ENCODE peak calls at places on chromosome 10, in seven cellular contexts. G is effector CD4-positive, alpha-beta T cell; T is heart left ventricle; P is cerebellar cortex; X is aorta; B is effector CD8-positive, alpha-beta T cell; K is stimulated activated CD8-positive, alpha-beta memory T cell treated with anti-CD3 and anti-CD28 coated beads, Interleukin-4, amount 100 ng/mL, for 1 hour. A is an unnamed sample.

GRCh38 chr10:89217057-89217990 is 10.2 kb upstream of the CH25H start:
- DNase-seq in P (peak), B (peak), K (peak), T (no peak), G (peak), X (no peak), A (peak)

GRCh38 chr10:123269675-123270074 is 115.5 kb downstream of the BUB3 start:
- DNase-seq in K (no peak), X (no peak), T (no peak), P (no peak), G (no peak), B (no peak), A (no peak)

GRCh38 chr10:43854042-43854441 is 205.4 kb upstream of the ZNF32 start:
- DNase-seq in B (no peak), G (no peak), T (no peak), K (no peak), X (no peak), P (no peak), A (no peak)

GRCh38 chr10:49217645-49218044 is 29.5 kb upstream of the TMEM273 start:
- DNase-seq in B (no peak), X (no peak), T (no peak), K (no peak), G (no peak), P (no peak), A (no peak)

GRCh38 chr10:78336402-78336791 is 302.7 kb downstream of the RPS24 start:
- DNase-seq in X (no peak), P (no peak), T (no peak), G (no peak), B (no peak), K (no peak), A (no peak)

GRCh38 chr10:116044722-116045374 is 228.2 kb downstream of the GFRA1 start:
- DNase-seq in B (no peak), K (no peak), X (peak), G (no peak), T (no peak), P (peak), A (no peak)

GRCh38 chr10:6396652-6397051 is 183.4 kb downstream of the PRKCQ start:
- DNase-seq in B (no peak), P (no peak), K (no peak), X (no peak), T (no peak), G (no peak), A (no peak)

GRCh38 chr10:5094265-5095205 is at the start of gene AKR1C3:
- DNase-seq in T (no peak), K (no peak), G (no peak), X (no peak), B (no peak), P (peak), A (peak)

GRCh38 chr10:114571316-114571999 is 86.6 kb downstream of the ABLIM1 start:
- DNase-seq in B (no peak), X (no peak), T (no peak), K (no peak), P (peak), G (no peak), A (no peak)

GRCh38 chr10:108817572-108817971 is 1105.7 kb downstream of the XPNPEP1 start:
- DNase-seq in P (no peak), B (no peak), X (no peak), G (no peak), K (no peak), T (no peak), A (no peak)

GRCh38 chr10:124066744-124067714 is 26.4 kb downstream of the CHST15 start:
- DNase-seq in X (peak), P (no peak), B (no peak), G (no peak), T (no peak), K (no peak), A (no peak)

GRCh38 chr10:9222917-9223316 is 1168.4 kb downstream of the GATA3 start:
- DNase-seq in X (no peak), B (no peak), G (no peak), P (no peak), T (no peak), K (no peak), A (no peak)

GRCh38 chr10:24850726-24851300 is 101.6 kb downstream of the PRTFDC1 start:
- DNase-seq in G (no peak), X (no peak), B (no peak), P (no peak), T (no peak), K (no peak), A (no peak)

GRCh38 chr10:44071479-44071878 is 313.4 kb downstream of the CXCL12 start:
- DNase-seq in K (no peak), G (no peak), B (no peak), X (no peak), P (no peak), T (no peak), A (no peak)

GRCh38 chr10:77620731-77621130 is 16.9 kb downstream of the KCNMA1 start:
- DNase-seq in P (no peak), X (no peak), G (no peak), T (no peak), K (no peak), B (no peak), A (no peak)

GRCh38 chr10:96244354-96244753 is 27.0 kb downstream of the BLNK start:
- DNase-seq in G (no peak), X (no peak), T (no peak), P (no peak), K (no peak), B (no peak), A (no peak)

GRCh38 chr10:110447886-110448285 is 49.8 kb upstream of the DUSP5 start:
- DNase-seq in T (no peak), K (no peak), P (peak), B (no peak), X (no peak), G (no peak), A (no peak)

GRCh38 chr10:30398788-30399187 is 35.2 kb upstream of the MAP3K8 start:
- DNase-seq in B (no peak), K (no peak), G (no peak), P (no peak), T (no peak), X (no peak), A (no peak)

GRCh38 chr10:8133146-8133545 is 78.7 kb downstream of the GATA3 start:
- DNase-seq in G (no peak), B (no peak), T (no peak), P (no peak), K (no peak), X (no peak), A (no peak)

GRCh38 chr10:49140306-49141175 is 6.7 kb upstream of the FAM170B start:
- DNase-seq in P (no peak), B (no peak), X (no peak), K (no peak), G (no peak), T (no peak), A (no peak)

GRCh38 chr10:93440591-93441012 is 41.5 kb downstream of the MYOF start:
- DNase-seq in K (no peak), B (no peak), T (no peak), P (no peak), G (no peak), X (no peak), A (no peak)

GRCh38 chr10:73480158-73480557 is 15.7 kb downstream of the PPP3CB start:
- DNase-seq in K (no peak), B (no peak), T (no peak), P (no peak), X (no peak), G (no peak), A (no peak)

GRCh38 chr10:58952747-58953466 is 223.5 kb upstream of the PHYHIPL start:
- DNase-seq in P (peak), T (no peak), X (no peak), B (no peak), G (no peak), K (no peak), A (peak)

GRCh38 chr10:110215751-110216150 is 8.3 kb downstream of the MXI1 start:
- DNase-seq in B (no peak), P (no peak), T (no peak), X (no peak), G (no peak), K (no peak), A (no peak)

GRCh38 chr10:119080521-119081259 is at the start of gene EIF3A:
- DNase-seq in K (peak), G (peak), P (peak), X (peak), T (peak), B (peak), A (peak)

GRCh38 chr10:5449823-5450222 is 37.5 kb downstream of the NET1 start:
- DNase-seq in P (no peak), T (no peak), X (no peak), G (no peak), B (no peak), K (no peak), A (no peak)